ENCODE peak calls at places on chromosome 7, in nine cellular contexts. H, N, I, P, X, M, J, A and R are unnamed samples. For H3K27me3, the result is how much of the 10 kb centered on the place peaks cover.

GRCh38 chr7:157475095-157475494 is 138.3 kb downstream of the DNAJB6 start:
- DNase-seq in H (no peak), N (no peak), I (no peak), P (no peak), X (no peak), M (no peak), J (no peak), A (no peak), R (no peak)

GRCh38 chr7:101527844-101528667 is 101.0 kb downstream of the MYL10 start:
- DNase-seq in H (no peak), N (no peak), I (no peak), P (peak), X (peak), M (peak), J (no peak), A (peak), R (no peak)

GRCh38 chr7:128530855-128531104 is 54.2 kb downstream of the METTL2B start:
- DNase-seq in H (no peak), N (no peak), I (no peak), P (no peak), X (no peak), M (no peak), J (no peak), A (no peak), R (no peak)

GRCh38 chr7:87993269-87993668 is 59.2 kb downstream of the ADAM22 start:
- DNase-seq in H (no peak), N (no peak), I (no peak), P (no peak), X (no peak), M (no peak), J (no peak), A (no peak), R (no peak)

GRCh38 chr7:15832996-15833395 is 146.5 kb upstream of the MEOX2 start:
- DNase-seq in H (no peak), N (no peak), I (no peak), P (no peak), X (no peak), M (peak), J (no peak), A (no peak), R (peak)

GRCh38 chr7:139562972-139563565 is 39.6 kb downstream of the CLEC2L start:
- DNase-seq in H (peak), N (no peak), I (no peak), P (no peak), X (no peak), M (no peak), J (no peak), A (no peak), R (no peak)

GRCh38 chr7:98283127-98283886 is 1.8 kb downstream of the BRI3 start:
- DNase-seq in H (peak), N (no peak), I (peak), P (no peak), X (peak), M (peak), J (peak), A (peak), R (peak)

GRCh38 chr7:36765605-36766004 is 41.3 kb upstream of the AOAH start:
- DNase-seq in H (no peak), N (no peak), I (no peak), P (no peak), X (no peak), M (no peak), J (no peak), A (no peak), R (no peak)

GRCh38 chr7:25945181-25945580 is 206.8 kb upstream of the NFE2L3 start:
- DNase-seq in H (no peak), N (no peak), I (no peak), P (no peak), X (no peak), M (no peak), J (no peak), A (peak), R (no peak)

GRCh38 chr7:4791738-4792536 is 16.5 kb downstream of the AP5Z1 start:
- DNase-seq in H (peak), N (no peak), I (peak), P (peak), X (peak), M (peak), J (peak), A (peak), R (peak)

GRCh38 chr7:117283371-117283770 is 39.5 kb downstream of the WNT2 start:
- DNase-seq in H (no peak), N (no peak), I (no peak), P (no peak), X (no peak), M (no peak), J (no peak), A (no peak), R (no peak)

GRCh38 chr7:100827330-100828226 is at the start of gene EPHB4:
- DNase-seq in H (peak), N (no peak), I (peak), P (peak), X (peak), M (peak), J (peak), A (peak), R (peak)

GRCh38 chr7:128434413-128435310 is 21.0 kb upstream of the HILPDA start:
- DNase-seq in H (no peak), N (no peak), I (no peak), P (no peak), X (no peak), M (no peak), J (no peak), A (no peak), R (no peak)

GRCh38 chr7:74092964-74093339 is 9.3 kb downstream of the LIMK1 start:
- DNase-seq in H (peak), N (no peak), I (peak), P (no peak), X (no peak), M (peak), J (peak), A (peak), R (no peak)

GRCh38 chr7:77570330-77571011 is 33.4 kb downstream of the PTPN12 start:
- DNase-seq in H (no peak), N (no peak), I (no peak), P (no peak), X (no peak), M (no peak), J (no peak), A (no peak), R (no peak)

GRCh38 chr7:29243777-29244655 is 49.4 kb downstream of the CHN2 start:
- DNase-seq in H (no peak), N (no peak), I (no peak), P (no peak), X (no peak), M (no peak), J (no peak), A (no peak), R (peak)

GRCh38 chr7:145978769-145979168 is 137.8 kb upstream of the CNTNAP2 start:
- DNase-seq in H (no peak), N (no peak), I (no peak), P (no peak), X (no peak), M (no peak), J (no peak), A (no peak), R (no peak)

GRCh38 chr7:151299940-151300665 is 41.5 kb upstream of the NUB1 start:
- DNase-seq in H (no peak), N (no peak), I (no peak), P (no peak), X (no peak), M (no peak), J (no peak), A (no peak), R (no peak)

GRCh38 chr7:69018200-69018599 is 580.1 kb upstream of the AUTS2 start:
- DNase-seq in H (no peak), N (no peak), I (no peak), P (no peak), X (no peak), M (no peak), J (no peak), A (no peak), R (no peak)

GRCh38 chr7:67593807-67594206 is 597.2 kb downstream of the TYW1 start:
- DNase-seq in H (no peak), N (no peak), I (no peak), P (no peak), X (no peak), M (no peak), J (no peak), A (no peak), R (no peak)

GRCh38 chr7:22782616-22783232 is 39.9 kb downstream of the TOMM7 start:
- DNase-seq in H (peak), N (no peak), I (peak), P (peak), X (peak), M (peak), J (peak), A (peak), R (peak)

GRCh38 chr7:17462059-17462695 is 163.7 kb downstream of the AHR start:
- DNase-seq in H (no peak), N (no peak), I (no peak), P (no peak), X (no peak), M (no peak), J (no peak), A (no peak), R (no peak)

GRCh38 chr7:45665172-45665571 is 91.0 kb downstream of the ADCY1 start:
- DNase-seq in H (no peak), N (no peak), I (no peak), P (peak), X (no peak), M (no peak), J (no peak), A (no peak), R (no peak)

GRCh38 chr7:74305987-74306736 is 17.0 kb downstream of the CLIP2 start:
- DNase-seq in H (no peak), N (no peak), I (no peak), P (no peak), X (no peak), M (no peak), J (no peak), A (no peak), R (no peak)

GRCh38 chr7:832292-832967 is at the start of gene SUN1:
- DNase-seq in H (peak), N (no peak), I (peak), P (no peak), X (no peak), M (peak), J (peak), A (peak), R (no peak)

GRCh38 chr7:92717601-92717981 is 118.8 kb downstream of the CDK6 start:
- DNase-seq in H (no peak), N (no peak), I (no peak), P (no peak), X (no peak), M (no peak), J (no peak), A (no peak), R (no peak)

GRCh38 chr7:99380032-99380822 is 5.7 kb downstream of the ARPC1B start:
- DNase-seq in H (peak), N (no peak), I (no peak), P (no peak), X (no peak), M (peak), J (peak), A (peak), R (peak)

GRCh38 chr7:12550956-12551355 is 19.6 kb upstream of the SCIN start:
- DNase-seq in H (no peak), N (no peak), I (no peak), P (no peak), X (no peak), M (no peak), J (no peak), A (no peak), R (no peak)

GRCh38 chr7:14834888-14835287 is 67.7 kb downstream of the DGKB start:
- DNase-seq in H (no peak), N (no peak), I (no peak), P (no peak), X (no peak), M (no peak), J (no peak), A (no peak), R (no peak)

GRCh38 chr7:85186083-85186520 is 754 bp downstream of the SEMA3D start:
- DNase-seq in H (peak), N (no peak), I (peak), P (peak), X (peak), M (peak), J (no peak), A (no peak), R (peak)

GRCh38 chr7:30246392-30246791 is 38.0 kb upstream of the ZNRF2 start:
- DNase-seq in H (no peak), N (no peak), I (no peak), P (no peak), X (no peak), M (no peak), J (no peak), A (no peak), R (no peak)

GRCh38 chr7:39709768-39710291 is 86.5 kb downstream of the RALA start:
- DNase-seq in H (peak), N (no peak), I (peak), P (no peak), X (no peak), M (peak), J (no peak), A (peak), R (no peak)

GRCh38 chr7:21346297-21346696 is 81.6 kb upstream of the SP4 start:
- DNase-seq in H (no peak), N (no peak), I (no peak), P (no peak), X (no peak), M (no peak), J (no peak), A (no peak), R (no peak)

GRCh38 chr7:78226059-78226658 is 427.6 kb downstream of the PHTF2 start:
- DNase-seq in H (peak), N (no peak), I (no peak), P (no peak), X (peak), M (peak), J (no peak), A (peak), R (no peak)

GRCh38 chr7:17407229-17407628 is 108.8 kb downstream of the AHR start:
- DNase-seq in H (no peak), N (no peak), I (no peak), P (no peak), X (no peak), M (no peak), J (no peak), A (no peak), R (no peak)

GRCh38 chr7:70479153-70480021 is 652.6 kb upstream of the GALNT17 start:
- DNase-seq in H (no peak), N (no peak), I (no peak), P (no peak), X (no peak), M (no peak), J (no peak), A (no peak), R (no peak)

GRCh38 chr7:94049615-94050014 is 45.5 kb upstream of the BET1 start:
- DNase-seq in H (no peak), N (no peak), I (no peak), P (no peak), X (no peak), M (no peak), J (no peak), A (no peak), R (no peak)

DNA sequence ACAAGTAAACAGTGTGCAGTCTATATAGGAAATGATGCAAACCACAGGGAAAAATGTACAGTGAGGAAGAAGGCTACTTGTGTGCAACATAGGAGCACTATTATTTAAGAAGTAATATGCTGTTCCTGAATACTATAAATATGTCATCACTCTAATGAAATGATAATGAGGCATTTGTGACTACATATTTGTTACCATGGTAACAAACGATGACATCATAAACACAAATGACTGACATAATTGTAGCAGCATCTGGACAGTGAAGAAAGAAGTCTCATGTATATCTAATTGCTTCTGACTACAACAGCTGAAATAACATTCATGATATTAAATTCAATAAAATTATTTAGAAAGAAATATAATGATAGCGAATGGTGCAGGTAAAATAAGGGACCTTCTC is 164.8 kb downstream of the C7orf25 start:
- DNase-seq in H (no peak), N (no peak), I (no peak), P (no peak), X (no peak), M (no peak), J (no peak), A (no peak), R (no peak)
- TF ChIP-seq POLR2A in H (no peak), N (no peak), I (no peak), P (no peak), X (no peak), M (no peak), J (no peak), A (no peak), R (no peak)

GRCh38 chr7:8363407-8364015 is 69.9 kb upstream of the NXPH1 start:
- DNase-seq in H (no peak), N (no peak), I (no peak), P (no peak), X (no peak), M (no peak), J (no peak), A (no peak), R (no peak)
- H3K27me3 ChIP-seq in H (under half), N (under half), I (under half), P (under half), X (under half), M (under half), J (under half), A (under half), R (under half)

GRCh38 chr7:27105161-27106122 is 3.0 kb upstream of the HOXA2 start:
- DNase-seq in H (no peak), N (no peak), I (no peak), P (no peak), X (no peak), M (no peak), J (no peak), A (no peak), R (no peak)
- TF ChIP-seq POLR2A in H (no peak), N (no peak), I (no peak), P (no peak), X (no peak), M (no peak), J (no peak), A (no peak), R (no peak)

GRCh38 chr7:42192072-42192471 is 44.9 kb downstream of the GLI3 start:
- DNase-seq in H (no peak), N (no peak), I (no peak), P (no peak), X (no peak), M (no peak), J (no peak), A (no peak), R (no peak)
- H3K27me3 ChIP-seq in H (under half), N (under half), I (under half), P (under half), X (under half), M (under half), J (under half), A (under half), R (under half)

DNA sequence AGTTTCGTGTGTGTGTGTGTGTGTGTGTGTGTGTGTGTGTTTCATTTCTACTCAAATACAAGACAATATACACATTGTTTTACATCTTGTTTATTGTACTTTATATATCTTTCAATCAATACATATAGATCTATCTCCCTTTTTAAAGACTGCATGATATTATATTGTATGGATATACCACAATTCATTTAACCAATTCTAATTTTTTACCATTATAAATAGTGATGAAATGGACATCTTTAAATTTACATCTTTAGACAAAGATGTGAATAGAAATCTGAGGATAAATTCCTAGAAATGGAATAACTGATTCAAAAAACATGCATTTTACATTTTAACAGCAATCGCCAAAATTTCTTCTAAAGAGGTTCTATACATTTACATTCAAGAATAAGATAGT is 23.2 kb upstream of the HIBADH start:
- DNase-seq in H (no peak), N (no peak), I (no peak), P (no peak), X (no peak), M (no peak), J (no peak), A (no peak), R (no peak)
- TF ChIP-seq POLR2A in H (no peak), N (no peak), I (no peak), P (no peak), X (no peak), M (no peak), J (no peak), A (no peak), R (no peak)

GRCh38 chr7:33916357-33917081 is 11.2 kb downstream of the BMPER start:
- DNase-seq in H (no peak), N (no peak), I (no peak), P (peak), X (no peak), M (no peak), J (no peak), A (no peak), R (no peak)

GRCh38 chr7:33921216-33921938 is 16.0 kb downstream of the BMPER start:
- DNase-seq in H (no peak), N (no peak), I (peak), P (no peak), X (peak), M (peak), J (no peak), A (peak), R (no peak)

GRCh38 chr7:33917661-33918060 is 12.3 kb downstream of the BMPER start:
- DNase-seq in H (no peak), N (no peak), I (no peak), P (no peak), X (no peak), M (no peak), J (no peak), A (no peak), R (no peak)

GRCh38 chr7:33922820-33923219 is 17.5 kb downstream of the BMPER start:
- DNase-seq in H (no peak), N (no peak), I (peak), P (no peak), X (no peak), M (no peak), J (no peak), A (peak), R (no peak)

DNA sequence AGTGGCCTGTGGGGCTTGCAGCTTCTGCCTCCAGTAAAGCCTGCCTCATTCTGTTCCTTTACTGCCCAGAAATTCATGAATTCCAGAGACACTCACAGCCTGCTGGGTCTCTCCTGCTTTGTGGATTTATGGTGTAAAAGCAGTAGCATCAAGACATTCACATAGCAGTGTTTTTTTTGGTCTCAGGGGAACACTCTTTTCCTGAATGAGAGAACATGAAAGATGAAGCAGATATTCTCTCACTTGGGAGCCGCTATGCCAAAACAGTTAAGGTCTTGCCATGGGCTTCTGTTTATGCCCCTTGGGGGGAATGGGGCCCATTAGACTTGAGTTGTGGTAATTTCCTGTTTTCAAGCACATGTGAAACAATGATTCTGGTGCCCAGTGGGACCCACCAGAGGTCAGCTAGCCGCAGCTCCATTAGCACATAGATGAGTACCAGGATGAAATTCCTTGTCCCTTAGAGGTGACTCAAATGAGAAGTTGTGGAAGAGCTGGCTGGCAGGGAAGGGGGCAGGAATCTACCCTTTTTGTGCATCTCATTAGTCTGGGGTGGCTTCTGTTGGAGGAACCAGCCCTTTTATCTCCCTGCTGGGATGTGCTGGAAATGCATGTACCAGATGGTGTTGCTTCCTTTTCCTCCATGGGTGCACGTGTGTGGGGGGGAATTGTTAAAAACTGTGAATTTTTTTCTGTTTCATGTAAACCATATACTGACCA is 13.2 kb downstream of the BMPER start:
- DNase-seq in H (no peak), N (no peak), I (no peak), P (no peak), X (no peak), M (no peak), J (no peak), A (no peak), R (no peak)
- H3K27me3 ChIP-seq in H (under half), N (under half), I (under half), P (under half), X (under half), M (under half), J (under half), A (under half), R (under half)

GRCh38 chr7:155346285-155346684 is 48.6 kb downstream of the INSIG1 start:
- DNase-seq in H (no peak), N (no peak), I (no peak), P (no peak), X (no peak), M (no peak), J (no peak), A (no peak), R (peak)

GRCh38 chr7:155345490-155345889 is 47.8 kb downstream of the INSIG1 start:
- DNase-seq in H (no peak), N (no peak), I (no peak), P (no peak), X (no peak), M (no peak), J (no peak), A (no peak), R (no peak)

GRCh38 chr7:155344270-155344617 is 46.6 kb downstream of the INSIG1 start:
- DNase-seq in H (no peak), N (no peak), I (no peak), P (no peak), X (no peak), M (no peak), J (no peak), A (no peak), R (no peak)

GRCh38 chr7:155343661-155344121 is 46.0 kb downstream of the INSIG1 start:
- DNase-seq in H (no peak), N (no peak), I (no peak), P (peak), X (no peak), M (no peak), J (no peak), A (no peak), R (no peak)

GRCh38 chr7:155344618-155345433 is 47.1 kb downstream of the INSIG1 start:
- DNase-seq in H (peak), N (no peak), I (peak), P (peak), X (peak), M (peak), J (peak), A (peak), R (peak)
- TF ChIP-seq POLR2A in H (no peak), N (no peak), I (no peak), P (no peak), X (no peak), M (no peak), J (no peak), A (no peak), R (no peak)